ENCODE peak calls at places on chromosomes 13 and 19, in six cellular contexts. Y is NCI-H1930, I is body of pancreas, B is heart right ventricle, G is putamen, U is NCI-H1436. Z is an unnamed sample.

GRCh38 chr13:107554355-107554905 is 660.9 kb downstream of the LIG4 start:
- DNase-seq in B (no peak), Y (peak), U (no peak), G (no peak), I (no peak), Z (no peak)

GRCh38 chr13:94312511-94313191 is 166.8 kb downstream of the DCT start:
- DNase-seq in U (no peak), B (no peak), Y (no peak), I (no peak), G (no peak), Z (peak)

GRCh38 chr19:41910992-41911888 is 17.0 kb downstream of the ERFL start:
- DNase-seq in U (no peak), I (no peak), Y (no peak), G (no peak), B (no peak), Z (no peak)

GRCh38 chr13:34750078-34750703 is 191.9 kb upstream of the NBEA start:
- DNase-seq in B (peak), I (peak), G (no peak), Y (peak), U (peak), Z (peak)

GRCh38 chr13:98782654-98783053 is 30.2 kb upstream of the SLC15A1 start:
- DNase-seq in G (no peak), U (no peak), Y (no peak), I (no peak), B (no peak), Z (no peak)

GRCh38 chr13:113997845-113998751 is 24.2 kb upstream of the C13orf46 start:
- DNase-seq in G (no peak), Y (no peak), U (no peak), I (peak), B (peak), Z (no peak)

GRCh38 chr13:85806553-85807175 is 7.4 kb upstream of the SLITRK6 start:
- DNase-seq in B (no peak), Y (peak), I (no peak), U (peak), G (peak), Z (peak)

GRCh38 chr13:109390391-109390790 is 396.0 kb downstream of the IRS2 start:
- DNase-seq in I (no peak), G (no peak), U (no peak), Y (no peak), B (no peak), Z (no peak)

GRCh38 chr19:47275866-47276461 is 1.3 kb downstream of the INAFM1 start:
- DNase-seq in Y (no peak), U (no peak), I (no peak), G (no peak), B (peak), Z (peak)

GRCh38 chr19:1837625-1838105 is 10.6 kb downstream of the REXO1 start:
- DNase-seq in G (no peak), I (peak), U (no peak), B (no peak), Y (no peak), Z (no peak)

GRCh38 chr13:33089311-33089710 is 73.1 kb downstream of the KL start:
- DNase-seq in B (no peak), I (no peak), Y (no peak), U (no peak), G (no peak), Z (no peak)

GRCh38 chr13:113815151-113816058 is 48.5 kb downstream of the GAS6 start:
- DNase-seq in Y (no peak), U (no peak), G (no peak), I (no peak), B (peak), Z (no peak)

GRCh38 chr13:44713793-44714469 is 137.8 kb upstream of the TSC22D1 start:
- DNase-seq in G (no peak), Y (no peak), B (no peak), U (no peak), I (no peak), Z (no peak)

GRCh38 chr19:2578911-2579677 is 103.2 kb downstream of the GADD45B start:
- DNase-seq in U (peak), Y (no peak), B (peak), G (peak), I (peak), Z (peak)

GRCh38 chr19:41928754-41929535 is 696 bp upstream of the ERFL start:
- DNase-seq in G (no peak), B (no peak), I (peak), Y (no peak), U (no peak), Z (no peak)

GRCh38 chr13:32446220-32446619 is 18.3 kb upstream of the N4BP2L1 start:
- DNase-seq in I (no peak), U (no peak), G (no peak), Y (no peak), B (no peak), Z (no peak)

GRCh38 chr13:98520674-98521449 is 56.0 kb downstream of the STK24 start:
- DNase-seq in I (no peak), U (no peak), Y (no peak), B (no peak), G (no peak), Z (no peak)

GRCh38 chr13:36915891-36916640 is 4.0 kb downstream of the SMAD9 start:
- DNase-seq in I (no peak), G (no peak), U (no peak), Y (no peak), B (no peak), Z (no peak)

GRCh38 chr13:91894311-91894710 is 495.9 kb downstream of the GPC5 start:
- DNase-seq in Y (no peak), G (no peak), B (no peak), U (no peak), I (no peak), Z (no peak)

GRCh38 chr13:113945857-113946408 is 27.9 kb downstream of the C13orf46 start:
- DNase-seq in G (no peak), Y (no peak), I (no peak), U (no peak), B (no peak), Z (no peak)

GRCh38 chr19:3367572-3368440 is 1.4 kb downstream of the NFIC start:
- DNase-seq in B (no peak), G (no peak), U (no peak), I (peak), Y (no peak), Z (peak)

GRCh38 chr13:76722782-76723181 is 163.4 kb downstream of the KCTD12 start:
- DNase-seq in G (no peak), B (no peak), Y (no peak), U (no peak), I (no peak), Z (no peak)

GRCh38 chr19:34962281-34962944 is 1.6 kb downstream of the ZNF792 start:
- DNase-seq in B (peak), Y (no peak), U (no peak), G (no peak), I (peak), Z (no peak)

GRCh38 chr13:36814465-36814864 is 4.6 kb upstream of the RFXAP start:
- DNase-seq in I (no peak), B (no peak), G (peak), Y (no peak), U (no peak), Z (no peak)

GRCh38 chr13:113581871-113582270 is 2.7 kb upstream of the TFDP1 start:
- DNase-seq in Y (no peak), U (no peak), G (no peak), B (no peak), I (no peak), Z (no peak)

GRCh38 chr13:105929486-105929885 is 606.0 kb downstream of the EFNB2 start:
- DNase-seq in U (no peak), G (no peak), Y (no peak), I (no peak), B (no peak), Z (no peak)

GRCh38 chr13:108812165-108812564 is 182.8 kb downstream of the MYO16 start:
- DNase-seq in U (no peak), Y (no peak), I (no peak), B (no peak), G (no peak), Z (no peak)

GRCh38 chr13:29472317-29472961 is 123.0 kb downstream of the SLC7A1 start:
- DNase-seq in B (peak), I (peak), U (peak), Y (peak), G (no peak), Z (peak)

GRCh38 chr13:51191743-51192142 is 30.5 kb upstream of the FAM124A start:
- DNase-seq in I (no peak), Y (no peak), B (no peak), U (no peak), G (no peak), Z (no peak)